ENCODE peak calls at places on chromosome 5, in four cellular contexts. P is stomach, L is AG04450, Q is SW 1271. X is an unnamed sample.

GRCh38 chr5:165185726-165186125 is 1680.3 kb downstream of the MAT2B start:
- DNase-seq in L (no peak), Q (no peak), P (no peak), X (no peak)

GRCh38 chr5:174491761-174492350 is 232.5 kb upstream of the MSX2 start:
- DNase-seq in P (no peak), Q (no peak), L (no peak), X (no peak)

GRCh38 chr5:58013542-58014258 is 446.2 kb downstream of the PLK2 start:
- DNase-seq in P (no peak), Q (no peak), L (no peak), X (no peak)

GRCh38 chr5:14097998-14098471 is 45.1 kb upstream of the TRIO start:
- DNase-seq in P (no peak), Q (peak), L (peak), X (no peak)

GRCh38 chr5:170836226-170836625 is 25.6 kb upstream of the RANBP17 start:
- DNase-seq in L (no peak), Q (no peak), P (no peak), X (no peak)

GRCh38 chr5:98705841-98706240 is 67.6 kb upstream of the RGMB start:
- DNase-seq in P (no peak), L (no peak), Q (no peak), X (no peak)

GRCh38 chr5:74570250-74570649 is 70.3 kb downstream of the ENC1 start:
- DNase-seq in L (no peak), P (no peak), Q (no peak), X (no peak)

GRCh38 chr5:103908327-103909099 is 345.9 kb upstream of the NUDT12 start:
- DNase-seq in P (no peak), Q (no peak), L (no peak), X (no peak)

GRCh38 chr5:156208271-156208670 is 118.7 kb upstream of the SGCD start:
- DNase-seq in Q (no peak), P (no peak), L (no peak), X (no peak)

GRCh38 chr5:150044334-150044681 is 42.0 kb downstream of the CSF1R start:
- DNase-seq in Q (peak), P (no peak), L (peak), X (no peak)

GRCh38 chr5:9889511-9889910 is 259.4 kb upstream of the TAS2R1 start:
- DNase-seq in P (no peak), L (no peak), Q (no peak), X (no peak)

GRCh38 chr5:75512383-75513074 is 838 bp downstream of the POLK start:
- DNase-seq in P (no peak), Q (no peak), L (no peak), X (no peak)

GRCh38 chr5:65126192-65126591 is 355.5 kb downstream of the ADAMTS6 start:
- DNase-seq in Q (no peak), L (no peak), P (no peak), X (no peak)

GRCh38 chr5:38866362-38867070 is 20.7 kb downstream of the OSMR start:
- DNase-seq in Q (no peak), L (no peak), P (no peak), X (no peak)

GRCh38 chr5:56569051-56569450 is 246.3 kb upstream of the MAP3K1 start:
- DNase-seq in Q (peak), P (no peak), L (no peak), X (no peak)

GRCh38 chr5:79702606-79703380 is 13.2 kb downstream of the CMYA5 start:
- DNase-seq in P (no peak), L (no peak), Q (no peak), X (no peak)

GRCh38 chr5:59422026-59422941 is 471.2 kb downstream of the PDE4D start:
- DNase-seq in L (no peak), P (no peak), Q (no peak), X (no peak)

GRCh38 chr5:44565872-44566271 is 176.7 kb upstream of the FGF10 start:
- DNase-seq in L (no peak), P (no peak), Q (no peak), X (no peak)

GRCh38 chr5:118224546-118224945 is 763.8 kb downstream of the DTWD2 start:
- DNase-seq in Q (no peak), P (no peak), L (no peak), X (no peak)

GRCh38 chr5:173885481-173886010 is 2.6 kb upstream of the CPEB4 start:
- DNase-seq in L (no peak), P (peak), Q (no peak), X (no peak)

GRCh38 chr5:133944263-133945230 is 23.9 kb downstream of the C5orf15 start:
- DNase-seq in Q (peak), L (no peak), P (peak), X (peak)

GRCh38 chr5:43007911-43008368 is 32.2 kb downstream of the ANXA2R start:
- DNase-seq in P (peak), Q (peak), L (no peak), X (peak)

GRCh38 chr5:131679911-131680310 is 44.9 kb upstream of the RAPGEF6 start:
- DNase-seq in L (peak), Q (no peak), P (no peak), X (no peak)

GRCh38 chr5:56814361-56814962 is 887 bp upstream of the MAP3K1 start:
- DNase-seq in L (no peak), P (peak), Q (no peak), X (peak)

GRCh38 chr5:463952-464351 is 21.0 kb downstream of the EXOC3 start:
- DNase-seq in P (no peak), Q (no peak), L (no peak), X (no peak)

GRCh38 chr5:54553659-54554207 is 36.2 kb downstream of the SNX18 start:
- DNase-seq in L (no peak), P (no peak), Q (no peak), X (no peak)

GRCh38 chr5:147188200-147189108 is 46.4 kb upstream of the STK32A start:
- DNase-seq in Q (peak), P (peak), L (peak), X (no peak)

GRCh38 chr5:6705088-6705487 is 8.1 kb upstream of the TENT4A start:
- DNase-seq in Q (no peak), L (no peak), P (no peak), X (peak)

GRCh38 chr5:125717209-125717608 is 706.0 kb upstream of the GRAMD2B start:
- DNase-seq in P (no peak), L (peak), Q (no peak), X (no peak)

GRCh38 chr5:20972419-20972925 is 984.5 kb upstream of the CDH18 start:
- DNase-seq in P (no peak), L (no peak), Q (peak), X (no peak)

GRCh38 chr5:36842087-36842486 is 34.5 kb upstream of the NIPBL start:
- DNase-seq in L (no peak), Q (no peak), P (no peak), X (no peak)

GRCh38 chr5:149153751-149154610 is 12.7 kb downstream of the ABLIM3 start:
- DNase-seq in P (no peak), Q (no peak), L (no peak), X (peak)